ENCODE peak calls at places on chromosomes 4 and X, in ten cellular contexts. V, P, A, F, H, R, G, E, B and Y are unnamed samples.

GRCh38 chr4:4859010-4859798 is at the start of gene MSX1:
- DNase-seq in V (peak; percentile 84), P (peak; percentile 96), A (peak; percentile 59), F (peak; percentile 59), H (no peak), R (peak; percentile 62), G (peak; percentile 86), E (peak; percentile 87), B (peak; percentile 85), Y (peak; percentile 86)

GRCh38 chr4:146522862-146523205 is 1.1 kb upstream of the SLC10A7 start:
- DNase-seq in V (no peak), P (no peak), A (no peak), F (no peak), H (no peak), R (peak; percentile 22), G (no peak), E (no peak), B (no peak), Y (peak; percentile 31)

GRCh38 chr4:96004341-96004740 is 164.4 kb downstream of the PDHA2 start:
- DNase-seq in V (no peak), P (no peak), A (no peak), F (no peak), H (no peak), R (no peak), G (no peak), E (no peak), B (no peak), Y (no peak)

GRCh38 chr4:27186710-27187109 is 326.1 kb downstream of the STIM2 start:
- DNase-seq in V (no peak), P (no peak), A (no peak), F (no peak), H (no peak), R (no peak), G (no peak), E (no peak), B (no peak), Y (no peak)

GRCh38 chrX:14673764-14674163 is 144.4 kb downstream of the GLRA2 start:
- DNase-seq in V (no peak), P (no peak), A (peak; percentile 90), F (no peak), H (peak; percentile 46), R (peak; percentile 86), G (no peak), E (no peak), B (peak; percentile 74), Y (peak; percentile 34)

GRCh38 chrX:68428431-68428830 is 4.9 kb downstream of the OPHN1 start:
- DNase-seq in V (no peak), P (no peak), A (peak; percentile 79), F (no peak), H (peak; percentile 66), R (peak; percentile 77), G (no peak), E (no peak), B (no peak), Y (no peak)

GRCh38 chr4:25021206-25021605 is 9.5 kb downstream of the LGI2 start:
- DNase-seq in V (no peak), P (no peak), A (no peak), F (no peak), H (no peak), R (no peak), G (no peak), E (no peak), B (no peak), Y (no peak)

GRCh38 chrX:74422029-74422352 is 698 bp downstream of the SLC16A2 start:
- DNase-seq in V (no peak), P (no peak), A (no peak), F (no peak), H (no peak), R (no peak), G (no peak), E (peak; percentile 30), B (no peak), Y (no peak)

GRCh38 chr4:17912011-17912410 is 101.2 kb downstream of the NCAPG start:
- DNase-seq in V (no peak), P (no peak), A (no peak), F (no peak), H (no peak), R (no peak), G (no peak), E (no peak), B (no peak), Y (no peak)

GRCh38 chr4:69322055-69322454 is 41.8 kb downstream of the UGT2B28 start:
- DNase-seq in V (no peak), P (no peak), A (peak; percentile 66), F (no peak), H (no peak), R (peak; percentile 35), G (no peak), E (no peak), B (no peak), Y (no peak)

GRCh38 chr4:94605241-94605640 is 152.5 kb upstream of the BMPR1B start:
- DNase-seq in V (no peak), P (no peak), A (no peak), F (no peak), H (no peak), R (peak; percentile 25), G (no peak), E (no peak), B (no peak), Y (no peak)

GRCh38 chr4:162497564-162498167 is 333.9 kb upstream of the FSTL5 start:
- DNase-seq in V (no peak), P (no peak), A (peak; percentile 55), F (no peak), H (no peak), R (peak; percentile 66), G (no peak), E (no peak), B (no peak), Y (peak; percentile 33)

GRCh38 chr4:14802596-14802995 is 199.7 kb upstream of the CPEB2 start:
- DNase-seq in V (no peak), P (no peak), A (no peak), F (no peak), H (no peak), R (no peak), G (no peak), E (no peak), B (no peak), Y (no peak)

GRCh38 chr4:55184600-55185523 is 59.5 kb upstream of the KDR start:
- DNase-seq in V (peak; percentile 16), P (peak; percentile 68), A (peak; percentile 82), F (no peak), H (peak; percentile 52), R (peak; percentile 70), G (no peak), E (no peak), B (no peak), Y (peak; percentile 16)

GRCh38 chr4:27318740-27319139 is 458.1 kb downstream of the STIM2 start:
- DNase-seq in V (no peak), P (peak; percentile 80), A (peak; percentile 36), F (no peak), H (no peak), R (peak; percentile 10), G (peak; percentile 16), E (no peak), B (no peak), Y (peak; percentile 7)

GRCh38 chrX:68897118-68897517 is 68.3 kb downstream of the EFNB1 start:
- DNase-seq in V (no peak), P (no peak), A (no peak), F (no peak), H (no peak), R (no peak), G (no peak), E (no peak), B (no peak), Y (no peak)

GRCh38 chrX:76420237-76420636 is 7.3 kb upstream of the MAGEE1 start:
- DNase-seq in V (no peak), P (no peak), A (no peak), F (no peak), H (no peak), R (peak; percentile 0), G (no peak), E (no peak), B (no peak), Y (no peak)
- TF ChIP-seq CTCF in V (no peak), P (peak; percentile 52), A (no peak), F (no peak), H (no peak), R (no peak), G (no peak), E (no peak), B (peak; percentile 30), Y (no peak)

GRCh38 chr4:67892905-67893304 is 9.1 kb upstream of the TMPRSS11D start:
- DNase-seq in V (no peak), P (peak; percentile 48), A (peak; percentile 29), F (no peak), H (no peak), R (no peak), G (no peak), E (no peak), B (no peak), Y (no peak)
- TF ChIP-seq CTCF in V (no peak), P (peak; percentile 66), A (peak; percentile 29), F (no peak), H (peak; percentile 34), R (peak; percentile 19), G (no peak), E (no peak), B (no peak), Y (no peak)

GRCh38 chr4:180455226-180455625 is 1788.0 kb upstream of the TENM3 start:
- DNase-seq in V (no peak), P (no peak), A (peak; percentile 71), F (no peak), H (no peak), R (no peak), G (no peak), E (no peak), B (no peak), Y (no peak)

DNA sequence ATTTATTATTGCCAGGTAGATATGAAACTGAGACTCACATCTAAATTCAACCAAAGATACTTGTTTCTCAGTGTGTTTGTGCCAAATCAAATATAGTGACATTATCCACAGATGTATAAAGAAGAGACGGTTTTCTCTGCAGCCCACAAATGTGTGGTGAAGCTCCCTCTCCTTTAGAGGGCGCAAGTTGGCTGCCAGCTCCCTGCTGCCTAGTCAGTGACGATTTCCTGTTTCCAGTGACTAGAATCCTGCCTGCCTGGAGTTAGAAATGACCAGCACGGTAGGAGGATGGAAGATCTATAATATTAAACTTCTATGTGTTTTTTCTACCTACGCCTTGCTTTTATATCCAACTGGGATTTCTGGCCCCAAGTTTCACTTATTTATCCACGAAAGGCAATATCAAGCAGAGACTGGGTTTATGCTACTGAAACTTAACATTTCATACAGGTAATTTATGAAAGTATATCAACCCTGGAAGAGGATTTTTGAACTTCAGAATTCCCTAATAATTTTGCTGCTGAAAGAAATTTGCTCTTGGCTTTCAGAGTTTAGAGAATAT is 1793.7 kb upstream of the TENM3 start:
- DNase-seq in V (no peak), P (peak; percentile 66), A (peak; percentile 67), F (no peak), H (no peak), R (no peak), G (no peak), E (no peak), B (no peak), Y (peak; percentile 37)
- TF ChIP-seq CTCF in V (no peak), P (peak; percentile 91), A (peak; percentile 78), F (peak; percentile 28), H (peak; percentile 33), R (no peak), G (no peak), E (no peak), B (peak; percentile 29), Y (peak; percentile 28)

DNA sequence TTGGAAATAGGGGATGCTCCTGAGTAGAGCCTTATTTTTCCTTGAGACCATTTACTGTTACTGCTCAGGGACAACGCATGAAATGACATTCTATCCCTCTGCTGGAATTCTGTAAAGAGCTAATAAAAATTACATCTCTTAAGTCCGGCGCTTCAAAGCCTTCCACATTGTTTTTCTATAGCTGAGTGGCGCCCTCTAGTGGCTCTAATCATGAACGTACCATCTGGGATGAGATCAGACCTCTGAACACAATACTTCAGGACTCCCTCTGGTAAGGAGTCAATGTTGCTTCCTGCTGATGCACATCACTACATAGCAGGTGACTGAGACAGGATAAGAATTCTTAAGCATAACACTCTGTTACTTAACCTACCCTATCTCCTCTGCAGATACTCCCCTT is 6.0 kb downstream of the HMGN5 start:
- DNase-seq in V (peak; percentile 6), P (peak; percentile 45), A (peak; percentile 66), F (no peak), H (no peak), R (peak; percentile 70), G (peak; percentile 20), E (peak; percentile 28), B (no peak), Y (no peak)
- TF ChIP-seq CTCF in V (no peak), P (peak; percentile 73), A (peak; percentile 62), F (peak; percentile 24), H (peak; percentile 56), R (peak; percentile 53), G (peak; percentile 42), E (peak; percentile 8), B (peak; percentile 80), Y (peak; percentile 50)